ENCODE peak calls at places on chromosomes 5 and 9, in ten cellular contexts. One of them, this sample, is unnamed.

GRCh38 chr5:111224561-111224989 is 391 bp downstream of the CAMK4 start:
- DNase-seq in CD8-positive, alpha-beta memory T cell: no peak
- DNase-seq in colonic mucosa: no peak
- DNase-seq in right cardiac atrium: no peak
- DNase-seq in brain microvascular endothelial cell: no peak
- DNase-seq in DND-41: peak; percentile 41
- DNase-seq in right atrium auricular region: no peak
- DNase-seq in lower lobe of right lung: no peak
- DNase-seq in transverse colon: no peak
- DNase-seq in hepatocyte: no peak
- DNase-seq in this sample: no peak

GRCh38 chr9:4061717-4062116 is 238.2 kb downstream of the GLIS3 start:
- DNase-seq in right cardiac atrium: no peak
- DNase-seq in hepatocyte: no peak
- DNase-seq in lower lobe of right lung: no peak
- DNase-seq in brain microvascular endothelial cell: no peak
- DNase-seq in DND-41: no peak
- DNase-seq in CD8-positive, alpha-beta memory T cell: no peak
- DNase-seq in right atrium auricular region: no peak
- DNase-seq in transverse colon: no peak
- DNase-seq in colonic mucosa: no peak
- DNase-seq in this sample: no peak

GRCh38 chr5:73234156-73234555 is 61.2 kb downstream of the TMEM174 start:
- DNase-seq in brain microvascular endothelial cell: no peak
- DNase-seq in right atrium auricular region: no peak
- DNase-seq in DND-41: no peak
- DNase-seq in hepatocyte: no peak
- DNase-seq in transverse colon: no peak
- DNase-seq in lower lobe of right lung: no peak
- DNase-seq in colonic mucosa: no peak
- DNase-seq in CD8-positive, alpha-beta memory T cell: no peak
- DNase-seq in right cardiac atrium: no peak
- DNase-seq in this sample: no peak

GRCh38 chr5:14810282-14810681 is 61.3 kb downstream of the ANKH start:
- DNase-seq in lower lobe of right lung: no peak
- DNase-seq in CD8-positive, alpha-beta memory T cell: no peak
- DNase-seq in right atrium auricular region: no peak
- DNase-seq in hepatocyte: no peak
- DNase-seq in right cardiac atrium: no peak
- DNase-seq in transverse colon: no peak
- DNase-seq in DND-41: no peak
- DNase-seq in colonic mucosa: no peak
- DNase-seq in brain microvascular endothelial cell: no peak
- DNase-seq in this sample: no peak

GRCh38 chr5:129459485-129460120 is 495 bp upstream of the ADAMTS19 start:
- DNase-seq in right cardiac atrium: peak; percentile 62
- DNase-seq in colonic mucosa: peak; percentile 27
- DNase-seq in hepatocyte: peak; percentile 68
- DNase-seq in transverse colon: peak; percentile 12
- DNase-seq in lower lobe of right lung: no peak
- DNase-seq in brain microvascular endothelial cell: peak; percentile 7
- DNase-seq in right atrium auricular region: peak; percentile 61
- DNase-seq in DND-41: no peak
- DNase-seq in CD8-positive, alpha-beta memory T cell: no peak
- DNase-seq in this sample: no peak

GRCh38 chr5:79849486-79850315 is 141.4 kb downstream of the MTX3 start:
- DNase-seq in right atrium auricular region: no peak
- DNase-seq in CD8-positive, alpha-beta memory T cell: no peak
- DNase-seq in DND-41: no peak
- DNase-seq in transverse colon: no peak
- DNase-seq in lower lobe of right lung: no peak
- DNase-seq in colonic mucosa: no peak
- DNase-seq in hepatocyte: no peak
- DNase-seq in brain microvascular endothelial cell: no peak
- DNase-seq in right cardiac atrium: no peak
- DNase-seq in this sample: no peak

GRCh38 chr5:149940077-149940574 is 4.5 kb downstream of the PDE6A start:
- DNase-seq in lower lobe of right lung: no peak
- DNase-seq in DND-41: no peak
- DNase-seq in brain microvascular endothelial cell: no peak
- DNase-seq in colonic mucosa: no peak
- DNase-seq in CD8-positive, alpha-beta memory T cell: no peak
- DNase-seq in right atrium auricular region: no peak
- DNase-seq in transverse colon: no peak
- DNase-seq in hepatocyte: peak; percentile 37
- DNase-seq in right cardiac atrium: no peak
- DNase-seq in this sample: no peak

GRCh38 chr9:112009656-112010055 is 113.0 kb downstream of the UGCG start:
- DNase-seq in right cardiac atrium: no peak
- DNase-seq in lower lobe of right lung: no peak
- DNase-seq in colonic mucosa: no peak
- DNase-seq in DND-41: no peak
- DNase-seq in brain microvascular endothelial cell: no peak
- DNase-seq in right atrium auricular region: no peak
- DNase-seq in transverse colon: no peak
- DNase-seq in CD8-positive, alpha-beta memory T cell: no peak
- DNase-seq in hepatocyte: no peak
- DNase-seq in this sample: no peak

GRCh38 chr5:160165137-160166068 is 46.2 kb upstream of the PWWP2A start:
- DNase-seq in transverse colon: peak; percentile 77
- DNase-seq in right atrium auricular region: peak; percentile 91
- DNase-seq in DND-41: no peak
- DNase-seq in brain microvascular endothelial cell: peak; percentile 99
- DNase-seq in right cardiac atrium: peak; percentile 95
- DNase-seq in colonic mucosa: peak; percentile 72
- DNase-seq in lower lobe of right lung: peak; percentile 89
- DNase-seq in hepatocyte: peak; percentile 81
- DNase-seq in CD8-positive, alpha-beta memory T cell: no peak
- DNase-seq in this sample: no peak
- H3K4me3 ChIP-seq in transverse colon: no peak overlapping the region
- H3K4me3 ChIP-seq in right atrium auricular region: no peak overlapping the region
- H3K4me3 ChIP-seq in DND-41: no peak overlapping the region
- H3K4me3 ChIP-seq in brain microvascular endothelial cell: peak overlapping the region; percentile 30
- H3K4me3 ChIP-seq in right cardiac atrium: no peak overlapping the region
- H3K4me3 ChIP-seq in colonic mucosa: no peak overlapping the region
- H3K4me3 ChIP-seq in lower lobe of right lung: peak overlapping the region; percentile 15
- H3K4me3 ChIP-seq in hepatocyte: no peak overlapping the region
- H3K4me3 ChIP-seq in CD8-positive, alpha-beta memory T cell: no peak overlapping the region
- H3K4me3 ChIP-seq in this sample: no peak overlapping the region

GRCh38 chr9:136799854-136800657 is 3.9 kb downstream of the CCDC183 start:
- DNase-seq in DND-41: peak; percentile 81
- DNase-seq in lower lobe of right lung: peak; percentile 94
- DNase-seq in hepatocyte: peak; percentile 97
- DNase-seq in CD8-positive, alpha-beta memory T cell: peak; percentile 94
- DNase-seq in transverse colon: peak; percentile 97
- DNase-seq in colonic mucosa: peak; percentile 97
- DNase-seq in right atrium auricular region: no peak
- DNase-seq in brain microvascular endothelial cell: no peak
- DNase-seq in right cardiac atrium: peak; percentile 92
- DNase-seq in this sample: peak; percentile 58
- H3K27ac ChIP-seq in DND-41: no peak overlapping the region
- H3K27ac ChIP-seq in lower lobe of right lung: peak overlapping the region; percentile 73
- H3K27ac ChIP-seq in hepatocyte: peak overlapping the region; percentile 97
- H3K27ac ChIP-seq in CD8-positive, alpha-beta memory T cell: peak overlapping the region; percentile 38
- H3K27ac ChIP-seq in transverse colon: peak overlapping the region; percentile 86
- H3K27ac ChIP-seq in colonic mucosa: peak overlapping the region; percentile 93
- H3K27ac ChIP-seq in right atrium auricular region: peak overlapping the region; percentile 59
- H3K27ac ChIP-seq in brain microvascular endothelial cell: no peak overlapping the region
- H3K27ac ChIP-seq in right cardiac atrium: peak overlapping the region; percentile 13
- H3K27ac ChIP-seq in this sample: peak overlapping the region; percentile 59

GRCh38 chr9:96027271-96028131 is 152.0 kb downstream of the ERCC6L2 start:
- DNase-seq in right atrium auricular region: no peak
- DNase-seq in hepatocyte: peak; percentile 41
- DNase-seq in transverse colon: no peak
- DNase-seq in colonic mucosa: no peak
- DNase-seq in DND-41: no peak
- DNase-seq in brain microvascular endothelial cell: no peak
- DNase-seq in lower lobe of right lung: no peak
- DNase-seq in right cardiac atrium: peak; percentile 81
- DNase-seq in CD8-positive, alpha-beta memory T cell: no peak
- DNase-seq in this sample: no peak
- H3K27me3 ChIP-seq in right atrium auricular region: no peaks in the 10 kb centered on the region
- H3K27me3 ChIP-seq in hepatocyte: peaks cover 47% of the 10 kb centered on the region
- H3K27me3 ChIP-seq in transverse colon: peaks cover 41% of the 10 kb centered on the region
- H3K27me3 ChIP-seq in colonic mucosa: peaks cover 6% of the 10 kb centered on the region
- H3K27me3 ChIP-seq in DND-41: no peaks in the 10 kb centered on the region
- H3K27me3 ChIP-seq in brain microvascular endothelial cell: peaks cover 47% of the 10 kb centered on the region
- H3K27me3 ChIP-seq in lower lobe of right lung: peaks cover 18% of the 10 kb centered on the region
- H3K27me3 ChIP-seq in right cardiac atrium: no peaks in the 10 kb centered on the region
- H3K27me3 ChIP-seq in CD8-positive, alpha-beta memory T cell: no peaks in the 10 kb centered on the region
- H3K27me3 ChIP-seq in this sample: no peaks in the 10 kb centered on the region

DNA sequence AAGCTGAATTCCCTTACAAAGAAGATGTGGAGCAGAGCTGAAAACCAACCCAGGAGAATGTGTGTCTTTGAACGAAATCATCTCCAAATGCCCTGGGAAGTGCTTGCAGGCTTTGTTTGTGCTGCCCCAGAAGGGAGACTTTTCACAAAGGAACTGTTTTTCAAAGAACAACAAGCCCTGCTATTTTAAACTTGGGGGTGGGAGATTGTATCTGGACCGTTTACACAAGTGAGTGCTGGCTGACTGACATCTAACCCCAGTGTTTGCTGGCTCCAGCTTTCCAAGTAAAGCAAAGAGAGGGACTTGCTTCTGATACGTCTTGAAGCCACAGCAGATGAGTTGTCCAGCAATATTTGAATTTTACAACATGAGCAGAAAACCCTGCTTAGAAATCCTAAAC is 1.6 kb downstream of the ADAMTS12 start:
- DNase-seq in colonic mucosa: no peak
- DNase-seq in lower lobe of right lung: no peak
- DNase-seq in right atrium auricular region: no peak
- DNase-seq in right cardiac atrium: no peak
- DNase-seq in hepatocyte: no peak
- DNase-seq in CD8-positive, alpha-beta memory T cell: no peak
- DNase-seq in brain microvascular endothelial cell: no peak
- DNase-seq in DND-41: no peak
- DNase-seq in transverse colon: no peak
- DNase-seq in this sample: no peak
- H3K4me3 ChIP-seq in colonic mucosa: no peak overlapping the region
- H3K4me3 ChIP-seq in lower lobe of right lung: peak overlapping the region; percentile 52
- H3K4me3 ChIP-seq in right atrium auricular region: no peak overlapping the region
- H3K4me3 ChIP-seq in right cardiac atrium: peak overlapping the region; percentile 1
- H3K4me3 ChIP-seq in hepatocyte: no peak overlapping the region
- H3K4me3 ChIP-seq in CD8-positive, alpha-beta memory T cell: no peak overlapping the region
- H3K4me3 ChIP-seq in brain microvascular endothelial cell: peak overlapping the region; percentile 76
- H3K4me3 ChIP-seq in DND-41: no peak overlapping the region
- H3K4me3 ChIP-seq in transverse colon: no peak overlapping the region
- H3K4me3 ChIP-seq in this sample: no peak overlapping the region

GRCh38 chr9:134059188-134059641 is 8.6 kb downstream of the BRD3 start:
- DNase-seq in transverse colon: peak; percentile 6
- DNase-seq in brain microvascular endothelial cell: no peak
- DNase-seq in lower lobe of right lung: no peak
- DNase-seq in CD8-positive, alpha-beta memory T cell: peak; percentile 44
- DNase-seq in right atrium auricular region: no peak
- DNase-seq in right cardiac atrium: peak; percentile 31
- DNase-seq in DND-41: no peak
- DNase-seq in colonic mucosa: peak; percentile 13
- DNase-seq in hepatocyte: no peak
- DNase-seq in this sample: no peak
- H3K27ac ChIP-seq in transverse colon: no peak overlapping the region
- H3K27ac ChIP-seq in brain microvascular endothelial cell: no peak overlapping the region
- H3K27ac ChIP-seq in lower lobe of right lung: no peak overlapping the region
- H3K27ac ChIP-seq in CD8-positive, alpha-beta memory T cell: no peak overlapping the region
- H3K27ac ChIP-seq in right atrium auricular region: no peak overlapping the region
- H3K27ac ChIP-seq in right cardiac atrium: no peak overlapping the region
- H3K27ac ChIP-seq in DND-41: no peak overlapping the region
- H3K27ac ChIP-seq in colonic mucosa: no peak overlapping the region
- H3K27ac ChIP-seq in hepatocyte: no peak overlapping the region
- H3K27ac ChIP-seq in this sample: no peak overlapping the region

DNA sequence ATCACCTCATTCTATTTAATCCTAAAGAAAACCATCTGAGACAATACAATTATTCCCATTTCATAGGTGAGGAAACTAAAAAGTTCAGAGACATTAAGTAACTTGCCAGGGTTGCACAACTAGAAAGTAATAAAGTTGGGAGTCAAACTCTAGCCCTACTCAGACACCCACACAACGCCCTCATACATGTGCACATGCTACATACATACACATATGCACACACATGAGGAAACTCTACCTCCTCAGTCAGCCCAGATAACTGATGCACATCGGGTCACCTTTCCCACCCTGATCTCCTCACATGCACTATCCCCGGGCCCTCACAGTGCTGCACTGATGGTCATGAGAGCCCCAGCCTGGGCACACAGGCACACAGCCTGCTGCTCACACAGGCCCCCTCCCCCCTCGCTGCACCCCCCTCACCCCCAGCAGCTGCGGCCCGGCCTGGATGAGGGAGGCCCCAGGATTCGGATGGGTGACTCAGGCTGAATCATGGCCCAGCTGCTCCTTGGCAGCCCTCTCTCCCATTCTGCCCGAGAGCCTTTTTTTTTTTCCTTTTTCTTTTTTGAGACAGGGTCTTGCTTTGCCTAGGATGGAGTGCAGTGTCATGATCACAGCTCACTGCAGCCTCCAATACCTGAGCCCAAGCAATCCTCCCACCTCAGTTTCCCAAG is 5.0 kb upstream of the GPRIN1 start:
- DNase-seq in hepatocyte: no peak
- DNase-seq in right cardiac atrium: peak; percentile 13
- DNase-seq in right atrium auricular region: no peak
- DNase-seq in brain microvascular endothelial cell: peak; percentile 76
- DNase-seq in DND-41: no peak
- DNase-seq in lower lobe of right lung: no peak
- DNase-seq in colonic mucosa: no peak
- DNase-seq in transverse colon: no peak
- DNase-seq in CD8-positive, alpha-beta memory T cell: no peak
- DNase-seq in this sample: no peak
- H3K27me3 ChIP-seq in hepatocyte: peaks cover 39% of the 10 kb centered on the region
- H3K27me3 ChIP-seq in right cardiac atrium: no peaks in the 10 kb centered on the region
- H3K27me3 ChIP-seq in right atrium auricular region: peaks cover 5% of the 10 kb centered on the region
- H3K27me3 ChIP-seq in brain microvascular endothelial cell: peaks cover 6% of the 10 kb centered on the region
- H3K27me3 ChIP-seq in DND-41: no peaks in the 10 kb centered on the region
- H3K27me3 ChIP-seq in lower lobe of right lung: peaks cover 39% of the 10 kb centered on the region
- H3K27me3 ChIP-seq in colonic mucosa: peaks cover 17% of the 10 kb centered on the region
- H3K27me3 ChIP-seq in transverse colon: peaks cover 62% of the 10 kb centered on the region
- H3K27me3 ChIP-seq in CD8-positive, alpha-beta memory T cell: peaks cover 26% of the 10 kb centered on the region
- H3K27me3 ChIP-seq in this sample: peaks cover 11% of the 10 kb centered on the region